ENCODE peak calls at places on chromosomes 7 and 10, in six cellular contexts. O is stimulated activated CD4-positive, alpha-beta T cell treated with anti-CD3 and anti-CD28 coated beads, Interleukin-12 subunit alpha, Interleukin-12 subunit beta, amount 100 ng/mL, for 48 hours; X is endothelial cell; I is brain microvascular endothelial cell; N is upper lobe of right lung; M is CD8-positive, alpha-beta T cell. E is an unnamed sample.

GRCh38 chr7:32126843-32127242 is 56.6 kb upstream of the PDE1C start:
- DNase-seq in O (no peak), X (no peak), I (no peak), N (no peak), M (no peak), E (no peak)

GRCh38 chr7:18553585-18554055 is 58.1 kb downstream of the HDAC9 start:
- DNase-seq in O (no peak), X (no peak), I (no peak), N (no peak), M (no peak), E (no peak)

GRCh38 chr10:26491934-26492333 is 53.8 kb downstream of the APBB1IP start:
- DNase-seq in O (no peak), X (no peak), I (no peak), N (no peak), M (no peak), E (no peak)

GRCh38 chr10:48658889-48659269 is 25.8 kb upstream of the WDFY4 start:
- DNase-seq in O (no peak), X (no peak), I (no peak), N (no peak), M (no peak), E (no peak)

GRCh38 chr7:155358066-155358947 is 60.6 kb downstream of the INSIG1 start:
- DNase-seq in O (no peak), X (no peak), I (no peak), N (peak; percentile 60), M (no peak), E (no peak)

GRCh38 chr10:4212111-4212635 is 427.2 kb upstream of the KLF6 start:
- DNase-seq in O (no peak), X (no peak), I (no peak), N (no peak), M (no peak), E (no peak)

GRCh38 chr10:8919291-8919690 is 864.8 kb downstream of the GATA3 start:
- DNase-seq in O (no peak), X (no peak), I (no peak), N (no peak), M (no peak), E (no peak)

GRCh38 chr7:1169409-1170368 is 9.7 kb upstream of the ZFAND2A start:
- DNase-seq in O (peak; percentile 90), X (peak; percentile 91), I (peak; percentile 61), N (peak; percentile 93), M (peak; percentile 93), E (peak; percentile 97)

GRCh38 chr10:113093188-113094113 is 143.4 kb downstream of the TCF7L2 start:
- DNase-seq in O (no peak), X (no peak), I (no peak), N (peak; percentile 71), M (no peak), E (no peak)

GRCh38 chr7:156380261-156380660 is 260.3 kb upstream of the RNF32 start:
- DNase-seq in O (no peak), X (no peak), I (no peak), N (no peak), M (no peak), E (no peak)

GRCh38 chr7:137970263-137970975 is 31.5 kb downstream of the CREB3L2 start:
- DNase-seq in O (no peak), X (no peak), I (peak; percentile 88), N (no peak), M (no peak), E (no peak)

GRCh38 chr10:119237722-119238436 is 30.5 kb downstream of the GRK5 start:
- DNase-seq in O (no peak), X (no peak), I (no peak), N (no peak), M (no peak), E (no peak)

GRCh38 chr10:118629211-118629610 is 33.8 kb upstream of the PRLHR start:
- DNase-seq in O (no peak), X (no peak), I (no peak), N (no peak), M (no peak), E (no peak)

GRCh38 chr7:47896809-47897423 is 51.4 kb downstream of the PKD1L1 start:
- DNase-seq in O (no peak), X (no peak), I (no peak), N (no peak), M (no peak), E (no peak)

GRCh38 chr10:51073461-51074237 is 638 bp upstream of the PRKG1 start:
- DNase-seq in O (no peak), X (peak; percentile 23), I (no peak), N (no peak), M (no peak), E (no peak)

GRCh38 chr10:130045091-130045652 is 65.5 kb downstream of the C10orf143 start:
- DNase-seq in O (no peak), X (peak; percentile 55), I (no peak), N (peak; percentile 48), M (no peak), E (no peak)

GRCh38 chr7:26136831-26137230 is 15.2 kb upstream of the NFE2L3 start:
- DNase-seq in O (no peak), X (no peak), I (no peak), N (no peak), M (no peak), E (no peak)

GRCh38 chr7:36670585-36671431 is 53.5 kb downstream of the AOAH start:
- DNase-seq in O (peak; percentile 49), X (peak; percentile 73), I (peak; percentile 37), N (no peak), M (peak; percentile 65), E (peak; percentile 52)

GRCh38 chr10:78707745-78708144 is 361.0 kb upstream of the ZMIZ1 start:
- DNase-seq in O (no peak), X (no peak), I (no peak), N (no peak), M (no peak), E (no peak)

GRCh38 chr10:89079991-89080390 is 89.4 kb downstream of the FAS start:
- DNase-seq in O (no peak), X (no peak), I (no peak), N (no peak), M (no peak), E (no peak)

GRCh38 chr10:123858039-123858740 is 33.4 kb downstream of the CPXM2 start:
- DNase-seq in O (no peak), X (no peak), I (peak; percentile 1), N (no peak), M (no peak), E (no peak)

GRCh38 chr10:110680473-110681020 is 36.4 kb downstream of the RBM20 start:
- DNase-seq in O (no peak), X (no peak), I (no peak), N (no peak), M (no peak), E (no peak)

GRCh38 chr10:88986549-88987242 is 3.9 kb upstream of the FAS start:
- DNase-seq in O (no peak), X (no peak), I (peak; percentile 27), N (no peak), M (no peak), E (no peak)

GRCh38 chr10:17077905-17078289 is 51.7 kb downstream of the CUBN start:
- DNase-seq in O (no peak), X (no peak), I (no peak), N (no peak), M (no peak), E (no peak)

GRCh38 chr7:84497873-84498272 is 303.3 kb upstream of the SEMA3A start:
- DNase-seq in O (no peak), X (no peak), I (no peak), N (no peak), M (no peak), E (no peak)

GRCh38 chr10:78544447-78545085 is 510.9 kb downstream of the RPS24 start:
- DNase-seq in O (no peak), X (no peak), I (no peak), N (no peak), M (no peak), E (no peak)

GRCh38 chr7:142804715-142805114 is 33.9 kb downstream of the PRSS2 start:
- DNase-seq in O (no peak), X (no peak), I (no peak), N (no peak), M (peak; percentile 49), E (no peak)

GRCh38 chr10:3107426-3107961 is 40.1 kb downstream of the PFKP start:
- DNase-seq in O (no peak), X (no peak), I (peak; percentile 98), N (peak; percentile 90), M (no peak), E (no peak)

GRCh38 chr7:51035696-51036095 is 253.0 kb upstream of the GRB10 start:
- DNase-seq in O (no peak), X (no peak), I (no peak), N (no peak), M (no peak), E (no peak)

GRCh38 chr10:57809961-57810360 is 457.7 kb downstream of the IPMK start:
- DNase-seq in O (no peak), X (no peak), I (no peak), N (no peak), M (no peak), E (no peak)

GRCh38 chr7:2635810-2636701 is 4.3 kb downstream of the TTYH3 start:
- DNase-seq in O (no peak), X (no peak), I (no peak), N (peak; percentile 81), M (no peak), E (no peak)